ENCODE peak calls at places on chromosomes 7 and 10, in eight cellular contexts. H is activated CD4-positive, alpha-beta T cell treated with anti-CD3 and anti-CD28 coated beads, Interleukin-2, amount 50 U/mL, for 1 hour; I is activated naive CD4-positive, alpha-beta T cell treated with anti-CD3 and anti-CD28 coated beads for 36 hours; V is transverse colon; O is stimulated activated CD4-positive, alpha-beta T cell treated with anti-CD3 and anti-CD28 coated beads, Interleukin-4, amount 100 ng/mL, for 4 hours; L is NCI-H1048; R is HFF-Myc; Y is activated T-helper 9 cell treated with anti-CD3 and anti-CD28 coated beads, Interleukin-2, amount 50 U/mL, for 16 hours. B is an unnamed sample.

GRCh38 chr7:73823873-73824597 is 6.8 kb upstream of the CLDN4 start:
- DNase-seq in V (peak), L (no peak), H (no peak), O (no peak), R (no peak), Y (no peak), I (no peak), B (no peak)

GRCh38 chr7:140345426-140345825 is 52.9 kb downstream of the SLC37A3 start:
- DNase-seq in R (no peak), V (no peak), I (no peak), L (no peak), H (no peak), O (no peak), Y (no peak), B (no peak)

GRCh38 chr10:80413152-80413996 is 5.0 kb downstream of the PRXL2A start:
- DNase-seq in O (no peak), R (peak), H (no peak), L (no peak), V (no peak), I (peak), Y (no peak), B (peak)

GRCh38 chr7:34842782-34843181 is 184.8 kb downstream of the NPSR1 start:
- DNase-seq in H (no peak), V (no peak), Y (no peak), O (no peak), I (no peak), R (no peak), L (no peak), B (no peak)

GRCh38 chr7:76329479-76329878 is 27.0 kb downstream of the HSPB1 start:
- DNase-seq in L (no peak), O (no peak), V (no peak), R (no peak), H (no peak), Y (no peak), I (no peak), B (no peak)

GRCh38 chr10:110425684-110426293 is 71.9 kb upstream of the DUSP5 start:
- DNase-seq in I (peak), L (no peak), Y (peak), O (peak), H (no peak), R (peak), V (no peak), B (no peak)

GRCh38 chr7:17299477-17299991 is 1.1 kb downstream of the AHR start:
- DNase-seq in I (peak), H (no peak), R (no peak), Y (no peak), O (peak), V (peak), L (no peak), B (peak)

GRCh38 chr10:104081998-104082397 is 3.7 kb downstream of the COL17A1 start:
- DNase-seq in V (no peak), Y (no peak), O (no peak), H (no peak), I (no peak), L (no peak), R (no peak), B (no peak)

GRCh38 chr10:125980521-125980920 is 84.2 kb downstream of the FANK1 start:
- DNase-seq in Y (no peak), V (no peak), R (no peak), H (no peak), I (no peak), L (no peak), O (no peak), B (no peak)

GRCh38 chr7:114720725-114721124 is 201.2 kb upstream of the MDFIC start:
- DNase-seq in V (no peak), Y (no peak), H (no peak), R (no peak), I (no peak), O (no peak), L (no peak), B (no peak)

GRCh38 chr10:6840766-6841165 is 260.7 kb upstream of the PRKCQ start:
- DNase-seq in H (no peak), L (no peak), V (no peak), R (peak), I (no peak), O (no peak), Y (no peak), B (no peak)